ENCODE peak calls at places on chromosomes 6 and 20, in four cellular contexts. W is neuronal stem cell, H is IMR-90, G is mesendoderm. F is an unnamed sample.

GRCh38 chr6:41073968-41074691 is 1.4 kb downstream of the NFYA start:
- DNase-seq in W (no peak), H (peak; percentile 41), G (peak; percentile 48), F (peak; percentile 58)

GRCh38 chr20:57714409-57715267 is 4.8 kb upstream of the PMEPA1 start:
- DNase-seq in W (no peak), H (peak; percentile 69), G (no peak), F (peak; percentile 52)

GRCh38 chr6:18328549-18328922 is 58.6 kb upstream of the RNF144B start:
- DNase-seq in W (no peak), H (no peak), G (no peak), F (no peak)

GRCh38 chr6:38213275-38213674 is 393.7 kb downstream of the ZFAND3 start:
- DNase-seq in W (no peak), H (no peak), G (no peak), F (peak; percentile 37)

GRCh38 chr6:77466055-77467028 is 3.1 kb upstream of the HTR1B start:
- DNase-seq in W (peak; percentile 48), H (peak; percentile 74), G (peak; percentile 85), F (peak; percentile 81)

GRCh38 chr6:49815166-49815565 is 28.1 kb upstream of the PGK2 start:
- DNase-seq in W (no peak), H (no peak), G (no peak), F (no peak)

GRCh38 chr6:118921084-118921483 is 13.9 kb downstream of the MCM9 start:
- DNase-seq in W (no peak), H (no peak), G (no peak), F (no peak)

GRCh38 chr20:43243672-43244269 is 54.1 kb upstream of the PTPRT start:
- DNase-seq in W (no peak), H (no peak), G (peak; percentile 29), F (no peak)

GRCh38 chr6:80767808-80768207 is 661.3 kb downstream of the BCKDHB start:
- DNase-seq in W (no peak), H (peak; percentile 88), G (peak; percentile 30), F (peak; percentile 74)

GRCh38 chr6:3706547-3707467 is 44.7 kb downstream of the PXDC1 start:
- DNase-seq in W (no peak), H (peak; percentile 18), G (no peak), F (peak; percentile 20)

GRCh38 chr6:93746892-93747291 is 327.5 kb upstream of the EPHA7 start:
- DNase-seq in W (no peak), H (no peak), G (no peak), F (no peak)

GRCh38 chr6:37141291-37142046 is 28.5 kb upstream of the PIM1 start:
- DNase-seq in W (peak; percentile 75), H (peak; percentile 81), G (peak; percentile 96), F (peak; percentile 80)

GRCh38 chr6:27129095-27129815 is 118.2 kb upstream of the PRSS16 start:
- DNase-seq in W (no peak), H (peak; percentile 38), G (no peak), F (peak; percentile 12)

GRCh38 chr20:3751284-3751663 is 16.3 kb downstream of the ADISSP start:
- DNase-seq in W (no peak), H (no peak), G (no peak), F (no peak)

GRCh38 chr6:87473419-87473903 is 687 bp downstream of the SLC35A1 start:
- DNase-seq in W (no peak), H (peak; percentile 44), G (no peak), F (peak; percentile 48)
- H3K4ac ChIP-seq in W (no peak overlapping the region), H (peak overlapping the region; percentile 71), G (no peak overlapping the region), F (no peak overlapping the region)

DNA sequence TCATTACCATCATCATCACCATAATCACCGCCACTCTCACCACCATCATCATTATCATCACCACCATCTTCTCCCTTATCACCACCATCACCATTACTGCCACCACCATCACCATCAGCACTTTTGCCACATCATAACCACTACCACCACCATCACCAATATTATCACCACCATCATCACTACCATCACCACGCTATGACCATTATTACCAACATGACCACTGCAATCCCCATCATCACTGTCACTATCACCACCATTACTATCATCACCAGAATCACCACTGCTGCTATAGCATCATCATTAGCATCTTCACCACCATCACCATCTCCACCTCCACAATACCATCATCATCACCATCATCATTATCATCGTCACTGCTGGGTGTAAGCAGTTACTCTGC is 25.6 kb downstream of the CST1 start:
- DNase-seq in W (no peak), H (no peak), G (no peak), F (no peak)
- H3K4ac ChIP-seq in W (no peak overlapping the region), H (no peak overlapping the region), G (no peak overlapping the region), F (no peak overlapping the region)

GRCh38 chr20:41027366-41027765 is 1.3 kb upstream of the TOP1 start:
- DNase-seq in W (no peak), H (no peak), G (no peak), F (no peak)

GRCh38 chr20:41029150-41029872 is 689 bp downstream of the TOP1 start:
- DNase-seq in W (peak; percentile 35), H (no peak), G (peak; percentile 34), F (peak; percentile 52)

GRCh38 chr20:41027872-41028358 is 707 bp upstream of the TOP1 start:
- DNase-seq in W (no peak), H (no peak), G (no peak), F (no peak)

GRCh38 chr20:41030536-41031242 is 2.1 kb downstream of the TOP1 start:
- DNase-seq in W (no peak), H (peak; percentile 80), G (no peak), F (peak; percentile 77)

DNA sequence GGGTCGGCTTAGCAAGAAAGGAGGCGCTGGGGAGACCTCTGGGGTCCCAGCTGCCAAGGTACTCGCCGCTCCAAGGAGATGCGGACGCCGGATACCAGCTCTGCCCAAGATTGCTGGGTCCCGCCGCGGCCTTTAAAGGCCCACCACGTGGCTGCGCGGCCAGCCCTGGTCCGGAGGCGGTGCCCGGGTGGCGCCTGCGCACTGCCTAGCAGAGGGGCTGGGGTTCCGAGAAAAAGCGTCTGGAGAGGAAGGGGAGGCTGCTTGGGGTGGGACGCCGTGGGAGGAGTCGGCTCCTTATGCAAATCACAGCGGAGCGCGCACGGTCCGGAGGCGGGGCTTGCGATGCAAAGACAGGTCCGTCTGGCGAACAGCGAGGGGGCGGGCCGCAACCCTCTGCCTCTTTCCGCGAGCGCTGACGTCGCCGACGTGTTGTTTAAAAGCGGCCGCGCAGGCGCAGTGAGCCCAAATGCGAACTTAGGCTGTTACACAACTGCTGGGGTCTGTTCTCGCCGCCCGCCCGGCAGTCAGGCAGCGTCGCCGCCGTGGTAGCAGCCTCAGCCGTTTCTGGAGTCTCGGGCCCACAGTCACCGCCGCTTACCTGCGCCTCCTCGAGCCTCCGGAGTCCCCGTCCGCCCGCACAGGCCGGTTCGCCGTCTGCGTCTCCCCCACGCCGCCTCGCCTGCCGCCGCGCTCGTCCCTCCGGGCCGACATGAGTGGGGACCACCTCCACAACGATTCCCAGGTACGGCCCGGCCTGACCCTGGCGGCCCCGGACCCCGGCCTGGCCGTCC is at the start of gene TOP1:
- DNase-seq in W (peak; percentile 99), H (peak; percentile 100), G (peak; percentile 100), F (peak; percentile 100)
- H3K4ac ChIP-seq in W (no peak within 1 kb of the TSS), H (peak within 1 kb of the TSS; percentile 92), G (peak within 1 kb of the TSS; percentile 99), F (peak within 1 kb of the TSS; percentile 95)

DNA sequence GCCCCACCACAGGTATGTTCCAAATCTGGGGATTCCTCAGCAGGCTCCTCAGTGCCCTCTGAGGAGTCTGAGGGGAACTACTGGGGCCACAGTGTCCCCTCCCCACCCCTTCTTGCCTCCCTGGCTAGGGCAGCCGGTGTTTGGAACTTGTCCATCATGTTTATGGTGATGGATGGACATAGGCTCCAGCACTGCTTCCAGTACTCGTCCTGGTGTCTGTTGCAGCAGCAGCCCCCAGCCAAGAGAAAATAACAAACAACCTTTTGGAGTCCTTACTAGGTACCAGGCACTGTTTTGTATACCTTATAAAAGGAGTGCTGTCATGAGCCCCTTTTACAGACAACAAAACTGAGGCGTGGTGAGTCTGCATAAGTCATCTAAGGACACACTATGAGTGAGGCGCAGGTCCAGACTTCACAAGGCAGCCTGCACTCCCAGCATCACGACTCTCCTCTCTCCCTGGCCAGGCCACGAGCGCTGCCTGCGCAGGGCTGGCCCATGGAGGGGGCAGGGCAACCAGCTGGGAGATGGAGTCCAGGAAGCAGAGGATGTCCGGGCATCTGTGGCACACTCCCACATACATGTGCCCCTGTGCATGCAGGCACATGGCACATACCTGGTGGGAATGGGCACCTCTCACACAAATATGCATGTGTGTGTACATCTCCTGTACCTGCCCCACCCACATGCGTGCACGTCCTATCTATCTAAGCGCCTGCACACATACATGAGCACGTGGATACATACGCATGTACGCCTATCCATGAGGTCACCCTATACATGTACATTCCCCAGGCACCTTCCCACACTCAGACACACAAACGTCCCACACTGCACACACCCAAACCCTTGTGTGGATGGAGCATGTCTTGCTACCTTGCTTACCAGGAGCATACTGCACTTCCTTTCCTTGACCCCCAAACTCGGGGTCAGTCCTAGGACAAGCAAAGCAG is 152.7 kb downstream of the VEGFA start:
- DNase-seq in W (no peak), H (no peak), G (no peak), F (no peak)
- H3K4ac ChIP-seq in W (peak overlapping the region; percentile 94), H (peak overlapping the region; percentile 71), G (no peak overlapping the region), F (no peak overlapping the region)

GRCh38 chr20:49375170-49375569 is 97.3 kb upstream of the ZNFX1 start:
- DNase-seq in W (no peak), H (no peak), G (no peak), F (no peak)
- H3K4ac ChIP-seq in W (no peak overlapping the region), H (no peak overlapping the region), G (no peak overlapping the region), F (no peak overlapping the region)

GRCh38 chr20:41769650-41770049 is 151.5 kb upstream of the CHD6 start:
- DNase-seq in W (no peak), H (no peak), G (peak; percentile 76), F (no peak)
- H3K4ac ChIP-seq in W (no peak overlapping the region), H (no peak overlapping the region), G (no peak overlapping the region), F (no peak overlapping the region)

GRCh38 chr20:35269055-35269781 is 8.7 kb downstream of the MMP24OS start:
- DNase-seq in W (peak; percentile 77), H (peak; percentile 62), G (peak; percentile 90), F (peak; percentile 73)

GRCh38 chr20:35260426-35260825 is 17.5 kb downstream of the MMP24OS start:
- DNase-seq in W (no peak), H (no peak), G (no peak), F (no peak)

GRCh38 chr20:35267092-35267491 is 10.8 kb downstream of the MMP24OS start:
- DNase-seq in W (no peak), H (no peak), G (no peak), F (no peak)

GRCh38 chr20:35264755-35265154 is 13.2 kb downstream of the MMP24OS start:
- DNase-seq in W (no peak), H (peak; percentile 22), G (peak; percentile 84), F (no peak)

GRCh38 chr20:35263609-35264223 is 14.2 kb downstream of the MMP24OS start:
- DNase-seq in W (no peak), H (no peak), G (no peak), F (no peak)
- H3K4ac ChIP-seq in W (peak overlapping the region; percentile 4), H (peak overlapping the region; percentile 82), G (peak overlapping the region; percentile 18), F (no peak overlapping the region)